ENCODE peak calls at places on chromosomes 1 and 21, in ten cellular contexts. L is IMR-90, I is body of pancreas, M is suprapubic skin, U is prostate gland, G is transverse colon, K is GM12878, W is A549, Z is tibial nerve, C is adrenal gland. V is an unnamed sample. For H3K4me1, the result is how much of the 10 kb centered on the place peaks cover.

GRCh38 chr1:41152622-41153044 is 89.5 kb downstream of the SCMH1 start:
- DNase-seq in I (no peak), M (no peak), W (peak), U (no peak), L (peak), C (no peak), G (no peak), Z (no peak), K (no peak), V (no peak)

GRCh38 chr1:191963781-191964455 is 194.3 kb upstream of the RGS18 start:
- DNase-seq in G (no peak), W (no peak), I (no peak), L (peak), Z (no peak), C (no peak), M (no peak), U (no peak), K (no peak), V (no peak)

GRCh38 chr1:156797212-156797871 is 19.3 kb downstream of the SH2D2A start:
- DNase-seq in U (peak), L (peak), K (no peak), W (peak), Z (peak), M (peak), I (peak), C (peak), G (peak), V (no peak)

GRCh38 chr1:44849575-44850132 is 6.6 kb upstream of the PTCH2 start:
- DNase-seq in Z (no peak), K (no peak), G (no peak), U (no peak), I (no peak), L (peak), M (no peak), C (no peak), W (no peak), V (no peak)

GRCh38 chr1:169494343-169494742 is 8.6 kb upstream of the SLC19A2 start:
- DNase-seq in Z (no peak), K (no peak), C (no peak), L (no peak), U (no peak), G (no peak), M (no peak), W (no peak), I (no peak), V (no peak)

GRCh38 chr1:74946389-74946788 is 187.8 kb upstream of the LHX8 start:
- DNase-seq in G (no peak), W (no peak), I (no peak), L (no peak), Z (no peak), M (no peak), K (no peak), C (no peak), U (no peak), V (no peak)

GRCh38 chr1:174682419-174683008 is 234.8 kb downstream of the GPR52 start:
- DNase-seq in W (no peak), G (no peak), C (no peak), L (peak), M (no peak), I (no peak), U (no peak), Z (no peak), K (no peak), V (no peak)

GRCh38 chr1:66283583-66284041 is 250.3 kb upstream of the SGIP1 start:
- DNase-seq in W (no peak), I (no peak), Z (no peak), K (peak), L (peak), G (no peak), M (no peak), C (no peak), U (no peak), V (no peak)

GRCh38 chr1:176118985-176119384 is 88.1 kb downstream of the COP1 start:
- DNase-seq in K (no peak), I (no peak), U (no peak), M (no peak), G (no peak), L (peak), C (no peak), Z (no peak), W (no peak), V (no peak)

GRCh38 chr1:156608981-156609380 is 7.7 kb upstream of the GPATCH4 start:
- DNase-seq in G (peak), I (peak), L (no peak), U (no peak), W (peak), K (no peak), C (no peak), M (no peak), Z (no peak), V (no peak)

GRCh38 chr1:231032963-231033362 is 7.1 kb downstream of the FAM89A start:
- DNase-seq in G (no peak), I (no peak), M (no peak), L (no peak), U (no peak), K (no peak), W (no peak), Z (no peak), C (no peak), V (no peak)

GRCh38 chr1:209583408-209583807 is at the start of gene CAMK1G:
- DNase-seq in U (no peak), K (no peak), W (no peak), Z (no peak), G (no peak), L (peak), I (no peak), M (no peak), C (no peak), V (no peak)

GRCh38 chr1:160058087-160058486 is 11.9 kb downstream of the KCNJ10 start:
- DNase-seq in W (no peak), U (no peak), Z (no peak), M (no peak), I (no peak), C (no peak), G (no peak), L (no peak), K (no peak), V (no peak)

GRCh38 chr1:115713906-115714305 is 54.6 kb downstream of the CASQ2 start:
- DNase-seq in C (no peak), G (no peak), Z (no peak), W (no peak), M (no peak), L (no peak), U (no peak), I (no peak), K (no peak), V (no peak)

GRCh38 chr1:69103705-69104385 is 463.9 kb upstream of the LRRC7 start:
- DNase-seq in M (no peak), K (no peak), W (no peak), C (no peak), U (no peak), I (no peak), G (no peak), L (no peak), Z (no peak), V (no peak)

GRCh38 chr1:152486400-152487006 is 24.1 kb upstream of the LCE5A start:
- DNase-seq in M (no peak), G (no peak), L (no peak), U (no peak), W (peak), Z (no peak), K (no peak), I (no peak), C (no peak), V (no peak)

GRCh38 chr1:95041491-95042165 is 31.1 kb downstream of the ALG14 start:
- DNase-seq in C (peak), K (no peak), L (peak), I (peak), W (peak), G (peak), Z (peak), M (no peak), U (peak), V (no peak)

GRCh38 chr1:42240964-42241755 is 76.6 kb upstream of the GUCA2A start:
- DNase-seq in I (no peak), W (no peak), G (no peak), K (no peak), C (no peak), M (no peak), L (peak), U (no peak), Z (no peak), V (no peak)

GRCh38 chr1:111369645-111370044 is 57.9 kb downstream of the OVGP1 start:
- DNase-seq in Z (no peak), L (no peak), I (peak), U (no peak), M (no peak), C (no peak), K (no peak), W (no peak), G (no peak), V (no peak)

GRCh38 chr1:234512376-234512965 is 33.5 kb upstream of the TARBP1 start:
- DNase-seq in K (no peak), U (no peak), C (no peak), I (no peak), G (no peak), Z (no peak), L (no peak), M (no peak), W (no peak), V (no peak)

GRCh38 chr21:46210378-46211136 is 18.0 kb downstream of the LSS start:
- DNase-seq in C (no peak), W (peak), L (no peak), I (peak), G (no peak), M (peak), U (no peak), Z (no peak), K (no peak), V (peak)

GRCh38 chr21:29436143-29436542 is 137.4 kb downstream of the BACH1 start:
- DNase-seq in Z (no peak), U (peak), M (peak), W (no peak), L (no peak), C (no peak), I (no peak), K (no peak), G (no peak), V (peak)

GRCh38 chr1:16162163-16162822 is 6.4 kb upstream of the EPHA2 start:
- DNase-seq in C (no peak), Z (no peak), G (peak), U (no peak), L (no peak), I (no peak), W (no peak), K (no peak), M (no peak), V (no peak)

GRCh38 chr1:98677288-98677687 is 15.8 kb downstream of the SNX7 start:
- DNase-seq in I (no peak), K (no peak), L (peak), G (no peak), Z (no peak), C (no peak), U (peak), W (peak), M (no peak), V (no peak)

GRCh38 chr1:62625415-62625814 is 28.1 kb downstream of the ANGPTL3 start:
- DNase-seq in I (no peak), C (no peak), Z (no peak), U (no peak), K (peak), M (no peak), W (no peak), L (peak), G (no peak), V (no peak)

DNA sequence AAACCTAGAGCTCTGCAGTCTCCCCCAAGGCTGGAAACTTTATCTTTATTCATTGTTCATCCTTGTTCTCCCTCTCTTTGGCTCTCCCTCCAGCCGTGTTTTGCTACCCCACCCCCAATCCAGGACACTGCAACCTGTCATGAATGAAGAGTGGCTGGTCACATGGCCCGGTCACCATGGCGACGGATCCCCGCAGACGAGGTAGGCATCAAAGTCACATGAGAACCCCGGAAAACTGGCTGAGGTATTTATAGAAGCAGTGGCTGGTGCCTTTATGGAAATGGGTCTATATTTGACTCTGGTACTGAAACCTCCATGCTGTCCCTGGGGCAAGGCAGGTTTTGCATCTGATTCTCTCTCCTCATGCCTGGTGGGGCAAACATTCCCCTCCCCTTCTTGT is 13.4 kb upstream of the SLC6A17 start:
- DNase-seq in C (peak), Z (no peak), K (no peak), W (no peak), L (no peak), G (no peak), M (no peak), I (peak), U (no peak), V (no peak)
- TF ChIP-seq POLR2A in C (no peak), Z (no peak), K (no peak), W (no peak), L (no peak), G (no peak), M (no peak), I (no peak), U (no peak), V (no peak)

GRCh38 chr1:165376041-165376810 is 19.7 kb upstream of the LMX1A start:
- DNase-seq in L (peak), C (peak), K (no peak), U (peak), G (peak), M (peak), Z (peak), W (no peak), I (peak), V (peak)

GRCh38 chr1:165376811-165377153 is 20.3 kb upstream of the LMX1A start:
- DNase-seq in M (no peak), L (no peak), C (no peak), Z (no peak), U (no peak), K (no peak), W (no peak), G (no peak), I (no peak), V (no peak)

GRCh38 chr1:165371588-165372235 is 15.2 kb upstream of the LMX1A start:
- DNase-seq in C (no peak), Z (no peak), M (no peak), L (no peak), I (no peak), W (no peak), G (no peak), U (no peak), K (no peak), V (no peak)

DNA sequence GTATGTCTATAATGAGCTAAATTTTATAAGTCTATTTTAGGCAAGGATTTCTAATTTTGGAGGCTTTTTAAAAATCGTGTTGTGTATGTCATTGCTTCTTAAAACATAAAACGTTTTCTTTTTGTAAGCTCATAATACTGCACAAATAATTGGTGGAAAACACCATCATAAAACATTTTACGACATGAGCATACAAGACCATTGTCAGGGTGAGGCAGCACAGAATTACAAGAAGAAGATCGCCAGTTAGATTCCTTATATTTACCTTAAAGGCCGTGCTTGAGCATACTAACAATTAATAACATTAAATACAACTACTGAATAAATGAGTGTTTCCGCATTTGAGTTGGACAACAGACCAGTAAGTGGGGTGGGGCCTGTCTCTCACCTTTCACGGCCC is 19.1 kb upstream of the LMX1A start:
- DNase-seq in I (no peak), Z (no peak), U (no peak), M (no peak), K (no peak), C (no peak), W (no peak), G (no peak), L (no peak), V (no peak)
- TF ChIP-seq CTCF in I (no peak), Z (no peak), U (no peak), M (no peak), K (no peak), C (no peak), W (no peak), G (no peak), L (no peak), V (no peak)

GRCh38 chr1:91020967-91021685 is 709 bp downstream of the ZNF644 start:
- DNase-seq in C (peak), I (peak), L (peak), M (peak), W (peak), G (peak), Z (peak), U (peak), K (no peak), V (peak)
- H3K4me1 ChIP-seq in C (under half), I (under half), L (under half), M (under half), W (under half), G (under half), Z (half or more), U (under half), K (under half), V (half or more)

GRCh38 chr21:14755086-14755485 is 209.0 kb upstream of the SAMSN1 start:
- DNase-seq in G (no peak), L (no peak), I (no peak), M (no peak), U (no peak), K (no peak), W (no peak), C (no peak), Z (no peak), V (no peak)
- TF ChIP-seq POLR2A in G (no peak), L (no peak), I (no peak), M (no peak), U (no peak), K (no peak), W (no peak), C (no peak), Z (no peak), V (no peak)

GRCh38 chr1:37807555-37808368 is at the start of the genes C1orf122 and YRDC:
- DNase-seq in G (peak), U (peak), C (peak), L (peak), M (peak), W (peak), K (peak), Z (peak), I (peak), V (peak)
- TF ChIP-seq CTCF in G (no peak), U (no peak), C (no peak), L (no peak), M (no peak), W (no peak), K (no peak), Z (no peak), I (no peak), V (no peak)

V was measured in heart left ventricle.